ENCODE peak calls at places on chromosome 18, in five cellular contexts. L is esophagus squamous epithelium, H is bronchial epithelial cell, S is NB4, G is lung. Z is an unnamed sample.

GRCh38 chr18:12744103-12744502 is 41.3 kb downstream of the PSMG2 start:
- DNase-seq in L (no peak), H (peak; percentile 85), S (peak; percentile 64), G (no peak), Z (peak; percentile 50)

GRCh38 chr18:48129621-48130082 is 199.2 kb upstream of the SMAD2 start:
- DNase-seq in L (no peak), H (no peak), S (no peak), G (no peak), Z (no peak)

GRCh38 chr18:11817229-11817628 is 34.0 kb upstream of the CHMP1B start:
- DNase-seq in L (no peak), H (no peak), S (no peak), G (peak; percentile 37), Z (no peak)

GRCh38 chr18:12308386-12309100 is 502 bp downstream of the TUBB6 start:
- DNase-seq in L (peak; percentile 21), H (peak; percentile 60), S (peak; percentile 86), G (peak; percentile 77), Z (peak; percentile 72)

GRCh38 chr18:46497129-46497528 is 159.9 kb downstream of the LOXHD1 start:
- DNase-seq in L (no peak), H (peak; percentile 20), S (peak; percentile 40), G (no peak), Z (peak; percentile 21)

GRCh38 chr18:49917742-49918141 is 104.4 kb upstream of the ACAA2 start:
- DNase-seq in L (no peak), H (no peak), S (no peak), G (no peak), Z (no peak)

GRCh38 chr18:48792141-48792540 is 158.6 kb downstream of the SMAD7 start:
- DNase-seq in L (no peak), H (no peak), S (no peak), G (no peak), Z (no peak)

GRCh38 chr18:12848405-12848804 is 35.6 kb downstream of the PTPN2 start:
- DNase-seq in L (no peak), H (no peak), S (no peak), G (no peak), Z (no peak)

GRCh38 chr18:10463096-10463495 is 8.7 kb downstream of the APCDD1 start:
- DNase-seq in L (no peak), H (no peak), S (no peak), G (no peak), Z (no peak)

GRCh38 chr18:23690505-23691068 is 1.3 kb downstream of the LAMA3 start:
- DNase-seq in L (no peak), H (no peak), S (no peak), G (no peak), Z (no peak)

GRCh38 chr18:40437517-40437916 is 1517.5 kb upstream of the PIK3C3 start:
- DNase-seq in L (no peak), H (no peak), S (no peak), G (no peak), Z (no peak)

GRCh38 chr18:32930695-32931301 is 158.0 kb upstream of the KLHL14 start:
- DNase-seq in L (no peak), H (peak; percentile 59), S (peak; percentile 54), G (no peak), Z (peak; percentile 54)

GRCh38 chr18:76913583-76913982 is 91.2 kb downstream of the ZNF236 start:
- DNase-seq in L (no peak), H (no peak), S (no peak), G (no peak), Z (no peak)

GRCh38 chr18:9647496-9648323 is 33.4 kb upstream of the PPP4R1 start:
- DNase-seq in L (no peak), H (peak; percentile 93), S (peak; percentile 8), G (no peak), Z (no peak)

GRCh38 chr18:9437049-9437448 is 38.3 kb upstream of the RALBP1 start:
- DNase-seq in L (no peak), H (no peak), S (peak; percentile 6), G (no peak), Z (no peak)

GRCh38 chr18:45110577-45111506 is 430.2 kb downstream of the SETBP1 start:
- DNase-seq in L (no peak), H (peak; percentile 11), S (no peak), G (no peak), Z (no peak)

GRCh38 chr18:5851998-5852397 is 43.3 kb downstream of the TMEM200C start:
- DNase-seq in L (no peak), H (no peak), S (no peak), G (no peak), Z (no peak)
- TF ChIP-seq CTCF in L (no peak), H (no peak), S (peak; percentile 14), G (no peak), Z (no peak)

DNA sequence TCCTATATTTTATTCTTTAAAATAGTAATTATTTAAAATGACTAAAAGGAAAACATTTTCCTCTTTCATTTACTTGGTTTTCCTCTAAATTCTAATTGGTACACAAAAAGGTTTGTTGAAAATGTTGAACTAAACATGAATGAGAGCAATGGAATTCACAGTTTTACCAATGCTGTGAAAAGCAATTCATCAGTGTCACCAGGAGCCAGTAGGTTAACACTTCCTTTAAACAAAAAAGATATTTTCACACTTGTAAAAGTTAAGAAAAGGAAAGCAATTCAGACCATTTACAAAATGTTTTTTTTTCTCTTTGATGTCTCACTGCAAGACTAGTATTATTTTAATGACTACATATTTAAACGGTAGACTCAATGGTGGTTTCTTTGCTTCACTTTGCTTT is 341.6 kb downstream of the RIT2 start:
- DNase-seq in L (no peak), H (no peak), S (no peak), G (no peak), Z (no peak)
- H3K4me3 ChIP-seq in L (no peak overlapping the region), H (no peak overlapping the region), S (no peak overlapping the region), G (no peak overlapping the region), Z (no peak overlapping the region)

GRCh38 chr18:55511277-55511676 is 76.7 kb downstream of the TCF4 start:
- DNase-seq in L (no peak), H (no peak), S (no peak), G (no peak), Z (no peak)
- TF ChIP-seq CTCF in L (no peak), H (no peak), S (no peak), G (no peak), Z (no peak)

DNA sequence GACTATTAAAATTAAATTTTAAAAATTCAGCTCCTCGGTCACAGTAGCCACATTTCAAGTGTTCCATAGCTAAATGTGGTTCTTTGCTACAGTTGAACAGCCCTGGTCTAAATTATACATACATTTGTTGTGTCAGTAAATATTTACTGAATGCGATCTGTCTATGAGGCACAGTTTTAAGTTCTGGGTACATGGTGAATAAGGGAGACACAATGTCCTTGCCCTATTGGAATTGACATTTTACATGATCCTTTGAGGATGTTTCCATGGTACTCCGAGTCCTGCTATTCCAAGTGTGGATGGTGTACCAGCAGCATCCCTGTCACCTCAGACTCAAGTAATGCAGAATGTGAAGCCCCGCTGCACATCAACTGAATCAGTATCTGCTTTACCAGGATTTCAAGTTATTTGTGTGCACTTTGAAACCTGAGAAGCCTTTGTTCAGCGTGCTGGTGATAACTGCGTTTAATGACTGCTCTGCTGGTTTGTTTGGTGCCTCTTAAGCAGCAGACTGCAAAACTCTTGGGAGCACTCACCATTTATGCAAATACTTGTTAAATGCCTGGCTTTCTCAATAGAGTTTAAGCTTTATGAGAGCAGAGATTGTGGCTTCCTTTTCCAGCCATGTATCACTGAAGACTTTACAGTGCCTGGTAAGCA is 1.5 kb downstream of the GALNT1 start:
- DNase-seq in L (no peak), H (peak; percentile 35), S (peak; percentile 12), G (no peak), Z (peak; percentile 26)
- H3K4me3 ChIP-seq in L (peak overlapping the region; percentile 78), H (peak overlapping the region; percentile 65), S (peak overlapping the region; percentile 74), G (no peak overlapping the region), Z (no peak overlapping the region)